ENCODE peak calls at places on chromosomes 13 and 19, in eight cellular contexts. X is endothelial cell; J is hypothalamus; D is stimulated activated CD4-positive, alpha-beta T cell treated with anti-CD3 and anti-CD28 coated beads, Interleukin-2, amount 100 ng/mL, for 48 hours; C is A549; O is kidney tubule cell; N is testis; E is T-helper 9 cell. Q is an unnamed sample.

GRCh38 chr19:23393121-23393520 is 2.1 kb downstream of the ZNF91 start:
- DNase-seq in D (no peak), X (no peak), N (no peak), C (no peak), J (no peak), E (no peak), O (peak), Q (no peak)

GRCh38 chr13:76773695-76774094 is 112.5 kb downstream of the KCTD12 start:
- DNase-seq in N (no peak), X (no peak), J (no peak), D (no peak), C (no peak), E (no peak), O (no peak), Q (no peak)

GRCh38 chr13:99442273-99442895 is 58.9 kb upstream of the TM9SF2 start:
- DNase-seq in D (peak), C (peak), N (peak), E (peak), J (no peak), O (peak), X (peak), Q (no peak)

GRCh38 chr19:38908854-38909253 is 3.1 kb downstream of the CCER2 start:
- DNase-seq in D (no peak), O (no peak), E (no peak), J (no peak), C (no peak), X (no peak), N (no peak), Q (no peak)

GRCh38 chr19:28746486-28746885 is 466.5 kb downstream of the UQCRFS1 start:
- DNase-seq in J (no peak), O (peak), X (no peak), N (no peak), E (no peak), C (no peak), D (no peak), Q (no peak)

GRCh38 chr19:10424011-10424637 is 3.8 kb downstream of the PDE4A start:
- DNase-seq in D (peak), C (peak), J (peak), N (peak), X (peak), O (peak), E (peak), Q (peak)

GRCh38 chr19:55179570-55180484 is at the start of gene SYT5:
- DNase-seq in X (peak), E (peak), O (peak), J (no peak), N (peak), D (peak), C (no peak), Q (peak)

GRCh38 chr13:19759669-19760068 is 23.1 kb downstream of the PSPC1 start:
- DNase-seq in X (no peak), O (no peak), J (no peak), E (no peak), N (no peak), C (no peak), D (no peak), Q (no peak)

GRCh38 chr13:33642374-33643065 is 175.4 kb upstream of the RFC3 start:
- DNase-seq in N (peak), X (no peak), O (peak), J (no peak), D (no peak), C (peak), E (no peak), Q (no peak)

GRCh38 chr13:27283906-27284523 is 13.4 kb downstream of the RASL11A start:
- DNase-seq in X (no peak), O (peak), E (no peak), C (peak), D (no peak), J (peak), N (peak), Q (no peak)

GRCh38 chr19:46970815-46971214 is 48.8 kb upstream of the NPAS1 start:
- DNase-seq in E (no peak), X (no peak), D (no peak), C (no peak), J (no peak), O (peak), N (no peak), Q (no peak)

GRCh38 chr13:72246396-72246795 is 379.4 kb upstream of the DACH1 start:
- DNase-seq in J (no peak), D (no peak), C (no peak), N (no peak), O (peak), X (no peak), E (no peak), Q (no peak)

GRCh38 chr13:24626449-24626848 is 53.8 kb upstream of the ATP12A start:
- DNase-seq in D (no peak), C (no peak), E (no peak), X (no peak), J (no peak), O (no peak), N (no peak), Q (peak)

GRCh38 chr13:66689628-66690027 is 540.5 kb downstream of the PCDH9 start:
- DNase-seq in C (peak), E (no peak), X (no peak), J (no peak), D (no peak), N (peak), O (peak), Q (no peak)

GRCh38 chr19:21593934-21594844 is 88.8 kb downstream of the ZNF429 start:
- DNase-seq in X (no peak), C (no peak), N (no peak), D (no peak), J (no peak), O (peak), E (no peak), Q (no peak)

GRCh38 chr19:17506745-17507144 is 4.7 kb upstream of the PGLS start:
- DNase-seq in X (no peak), N (no peak), E (no peak), J (no peak), D (no peak), C (no peak), O (no peak), Q (no peak)

GRCh38 chr13:37602743-37603381 is 4.3 kb upstream of the POSTN start:
- DNase-seq in D (no peak), O (peak), N (no peak), J (no peak), E (no peak), X (no peak), C (no peak), Q (no peak)

GRCh38 chr13:50129923-50130685 is 114.9 kb downstream of the KCNRG start:
- DNase-seq in X (peak), C (peak), N (no peak), E (peak), D (no peak), J (no peak), O (peak), Q (no peak)

GRCh38 chr19:17942181-17942580 is 9.4 kb downstream of the CCDC124 start:
- DNase-seq in C (no peak), O (no peak), N (no peak), J (no peak), D (no peak), X (no peak), E (no peak), Q (no peak)

GRCh38 chr13:84481958-84482357 is 599.7 kb upstream of the SLITRK1 start:
- DNase-seq in D (no peak), E (no peak), O (no peak), N (no peak), J (no peak), C (no peak), X (no peak), Q (no peak)

GRCh38 chr19:40464059-40465024 is 1.2 kb downstream of the BLVRB start:
- DNase-seq in X (peak), O (peak), E (peak), N (peak), J (peak), C (peak), D (peak), Q (peak)

GRCh38 chr19:29326849-29327840 is 114.2 kb upstream of the UQCRFS1 start:
- DNase-seq in X (no peak), E (no peak), C (no peak), N (no peak), J (no peak), D (no peak), O (no peak), Q (no peak)